ENCODE peak calls at places on chromosomes 6 and 20, in eight cellular contexts. J is pancreas, T is AG04450, U is A549, P is prostate gland, M is cardiac muscle cell, N is lower lobe of right lung, C is stomach. R is an unnamed sample.

GRCh38 chr6:170086639-170087420 is 204.0 kb downstream of the DLL1 start:
- DNase-seq in U (no peak), T (no peak), C (peak; percentile 23), J (peak; percentile 71), M (no peak), P (no peak), N (peak; percentile 37), R (no peak)

GRCh38 chr6:90190752-90191393 is 105.8 kb downstream of the BACH2 start:
- DNase-seq in T (no peak), P (no peak), N (no peak), M (no peak), C (no peak), J (no peak), U (no peak), R (no peak)

GRCh38 chr6:111173341-111173740 is 86.0 kb downstream of the SLC16A10 start:
- DNase-seq in J (no peak), T (no peak), C (no peak), M (no peak), N (no peak), P (no peak), U (no peak), R (no peak)

GRCh38 chr20:54773643-54774000 is 298.2 kb downstream of the DOK5 start:
- DNase-seq in N (no peak), J (no peak), P (no peak), C (no peak), T (no peak), U (no peak), M (no peak), R (no peak)

GRCh38 chr20:2006452-2007381 is 12.9 kb upstream of the PDYN start:
- DNase-seq in N (no peak), J (no peak), T (peak; percentile 1), P (no peak), M (peak; percentile 52), C (peak; percentile 27), U (no peak), R (no peak)

GRCh38 chr20:401682-402495 is 6.2 kb upstream of the RBCK1 start:
- DNase-seq in J (no peak), N (no peak), C (no peak), U (peak; percentile 99), T (peak; percentile 13), P (no peak), M (no peak), R (no peak)

GRCh38 chr20:25017257-25017803 is 24.8 kb upstream of the APMAP start:
- DNase-seq in P (peak; percentile 98), J (peak; percentile 97), T (no peak), C (peak; percentile 98), U (no peak), N (peak; percentile 89), M (no peak), R (peak; percentile 94)

GRCh38 chr6:27073441-27073840 is 174.1 kb upstream of the PRSS16 start:
- DNase-seq in J (no peak), M (no peak), N (no peak), C (no peak), T (no peak), P (no peak), U (no peak), R (no peak)

GRCh38 chr6:7541175-7542064 is at the start of gene DSP:
- DNase-seq in M (peak; percentile 91), T (no peak), N (peak; percentile 72), C (peak; percentile 89), J (peak; percentile 95), U (peak; percentile 55), P (peak; percentile 91), R (peak; percentile 75)

GRCh38 chr6:28002181-28002580 is 45.1 kb downstream of the OR2B6 start:
- DNase-seq in T (no peak), N (no peak), J (no peak), P (no peak), C (no peak), M (no peak), U (no peak), R (no peak)

GRCh38 chr6:111210074-111210729 is 122.9 kb downstream of the SLC16A10 start:
- DNase-seq in C (no peak), U (peak; percentile 54), P (peak; percentile 44), T (peak; percentile 16), M (peak; percentile 69), J (no peak), N (no peak), R (no peak)

GRCh38 chr6:90074161-90074560 is 179.9 kb downstream of the GJA10 start:
- DNase-seq in N (no peak), J (no peak), M (no peak), U (no peak), C (no peak), P (no peak), T (no peak), R (no peak)

GRCh38 chr20:45892049-45892816 is 1.1 kb downstream of the CTSA start:
- DNase-seq in N (no peak), T (no peak), P (no peak), C (peak; percentile 28), J (no peak), M (no peak), U (peak; percentile 81), R (no peak)

GRCh38 chr6:125237764-125238163 is 64.0 kb downstream of the HDDC2 start:
- DNase-seq in J (no peak), M (no peak), N (no peak), P (no peak), U (no peak), C (no peak), T (no peak), R (no peak)

GRCh38 chr6:37814374-37814773 is 5.2 kb upstream of the ZFAND3 start:
- DNase-seq in J (no peak), M (no peak), T (no peak), P (no peak), N (no peak), C (no peak), U (no peak), R (no peak)

GRCh38 chr6:71107935-71108420 is 151.1 kb upstream of the B3GAT2 start:
- DNase-seq in J (no peak), C (no peak), N (no peak), U (no peak), M (peak; percentile 59), P (no peak), T (peak; percentile 18), R (no peak)

DNA sequence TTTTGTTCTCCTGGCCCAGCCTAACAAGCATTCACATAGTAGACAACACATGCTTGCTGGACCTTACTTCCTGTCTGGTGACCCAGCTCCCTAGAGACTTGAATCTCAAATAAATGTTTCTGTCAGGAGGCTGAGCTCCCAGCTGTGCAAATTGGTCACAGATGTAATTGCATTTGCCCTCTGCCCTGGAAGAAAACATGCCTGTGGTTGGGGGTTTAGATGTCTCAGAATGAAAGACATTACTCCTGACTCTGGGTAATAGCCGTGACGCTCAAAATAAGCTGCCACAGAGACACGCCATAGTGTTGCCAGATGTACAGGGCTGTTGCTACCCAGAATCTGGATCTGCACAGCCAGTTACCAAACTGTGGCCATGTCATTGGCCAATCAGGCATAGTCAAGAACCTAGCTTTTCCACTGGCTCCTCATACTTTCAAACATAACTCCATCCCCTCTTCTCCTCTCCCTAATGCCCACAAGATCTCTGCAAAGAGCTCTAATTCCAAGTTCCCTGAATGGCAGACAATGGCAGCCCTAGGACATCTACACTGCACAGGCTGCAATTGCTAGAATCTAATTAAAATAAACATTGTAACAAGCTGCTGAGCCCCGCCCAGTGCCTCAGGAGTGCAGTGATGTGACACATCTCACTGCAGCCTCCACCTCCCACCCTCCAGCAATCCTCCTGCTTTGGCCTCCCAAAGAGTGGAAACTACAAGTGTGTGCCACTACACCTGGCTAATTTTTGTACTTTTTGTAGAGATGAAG is 32.8 kb upstream of the GMPR start:
- DNase-seq in N (no peak), U (no peak), P (no peak), T (peak; percentile 71), C (no peak), M (no peak), J (no peak), R (no peak)
- H3K4me3 ChIP-seq in N (no peak overlapping the region), U (no peak overlapping the region), P (no peak overlapping the region), T (no peak overlapping the region), C (no peak overlapping the region), M (no peak overlapping the region), J (no peak overlapping the region), R (no peak overlapping the region)

DNA sequence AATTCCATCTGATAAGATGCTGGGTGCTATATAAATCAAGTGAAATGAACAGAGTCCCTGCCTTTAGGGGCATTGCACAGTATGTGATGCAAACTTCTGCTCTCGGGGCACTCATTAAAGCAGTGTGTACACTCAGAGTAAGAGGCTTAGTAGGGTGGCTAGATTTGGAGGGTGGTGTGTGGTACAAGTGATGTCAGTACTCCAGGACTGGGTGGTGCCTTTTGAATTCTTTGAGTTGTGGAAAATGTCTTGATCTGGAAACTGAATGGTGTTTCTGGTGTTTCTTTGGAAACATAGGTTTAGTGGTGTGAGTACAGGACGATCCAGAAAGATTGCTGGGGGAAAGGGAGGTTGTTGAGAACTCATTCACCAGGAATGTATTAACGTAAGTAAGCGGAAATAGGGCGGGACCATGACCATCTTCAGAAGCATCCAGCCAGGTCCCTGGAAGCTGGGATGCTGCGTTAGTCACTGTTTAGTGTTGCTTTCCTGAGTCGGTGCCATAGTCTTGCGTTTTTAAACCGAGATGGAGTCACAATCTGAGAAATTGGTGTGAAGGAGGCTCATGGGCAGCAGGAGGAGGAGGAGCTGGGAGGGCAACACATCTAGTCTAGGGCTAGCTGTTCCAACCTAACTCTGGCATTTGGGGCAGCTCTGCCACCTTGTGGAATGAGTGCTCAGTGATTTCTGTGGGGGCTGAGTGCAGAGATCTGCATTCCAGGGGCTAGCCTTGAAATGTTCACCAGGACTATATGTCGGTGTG is 70.3 kb downstream of the SCAND1 start:
- DNase-seq in T (peak; percentile 98), N (peak; percentile 61), J (peak; percentile 52), U (peak; percentile 84), M (peak; percentile 82), C (peak; percentile 69), P (peak; percentile 54), R (peak; percentile 61)
- TF ChIP-seq CTCF in T (peak; percentile 65), N (peak; percentile 73), J (peak; percentile 53), U (peak; percentile 89), M (peak; percentile 72), C (peak; percentile 62), P (peak; percentile 17), R (peak; percentile 80)

GRCh38 chr20:9068232-9068781 is 580 bp upstream of the PLCB4 start:
- DNase-seq in J (peak; percentile 75), C (peak; percentile 70), U (peak; percentile 75), T (no peak), N (no peak), M (peak; percentile 87), P (peak; percentile 40), R (no peak)

GRCh38 chr20:9066196-9066595 is 2.7 kb upstream of the PLCB4 start:
- DNase-seq in N (no peak), P (no peak), C (no peak), T (no peak), J (no peak), U (no peak), M (no peak), R (no peak)

GRCh38 chr20:9071976-9072726 is 3.3 kb downstream of the PLCB4 start:
- DNase-seq in U (no peak), P (no peak), T (no peak), J (no peak), C (no peak), N (no peak), M (no peak), R (no peak)

GRCh38 chr20:9070304-9070703 is 1.4 kb downstream of the PLCB4 start:
- DNase-seq in T (no peak), C (no peak), N (no peak), J (no peak), M (no peak), U (no peak), P (no peak), R (no peak)

GRCh38 chr20:9068896-9069663 is at the start of gene PLCB4:
- DNase-seq in C (peak; percentile 68), U (peak; percentile 63), J (peak; percentile 64), N (peak; percentile 56), T (no peak), M (peak; percentile 72), P (peak; percentile 45), R (no peak)
- H3K27ac ChIP-seq in C (peak within 1 kb of the TSS; percentile 94), U (peak within 1 kb of the TSS; percentile 97), J (peak within 1 kb of the TSS; percentile 28), N (peak within 1 kb of the TSS; percentile 83), T (peak within 1 kb of the TSS; percentile 25), M (peak within 1 kb of the TSS; percentile 59), P (peak within 1 kb of the TSS; percentile 81), R (peak within 1 kb of the TSS; percentile 75)

GRCh38 chr6:119351005-119351394 is 1.4 kb upstream of the MAN1A1 start:
- DNase-seq in M (no peak), N (no peak), J (no peak), C (no peak), P (no peak), U (no peak), T (no peak), R (no peak)
- H3K4me3 ChIP-seq in M (peak overlapping the region; percentile 76), N (peak overlapping the region; percentile 91), J (peak overlapping the region; percentile 95), C (peak overlapping the region; percentile 95), P (peak overlapping the region; percentile 95), U (no peak overlapping the region), T (peak overlapping the region; percentile 86), R (peak overlapping the region; percentile 97)

R was measured in breast epithelium.